ENCODE peak calls at places on chromosome 19, in four cellular contexts. K is HepG2, B is K562, W is GM12878. E is an unnamed sample.

GRCh38 chr19:54325194-54325621 is 12.2 kb upstream of the LILRA5 start:
- DNase-seq in K (peak; percentile 30), B (peak; percentile 58), W (no peak), E (peak; percentile 76)

GRCh38 chr19:45526143-45526542 is 18.9 kb downstream of the VASP start:
- DNase-seq in K (peak; percentile 78), B (peak; percentile 76), W (no peak), E (peak; percentile 97)

GRCh38 chr19:34120846-34121639 is 51.3 kb upstream of the LSM14A start:
- DNase-seq in K (peak; percentile 30), B (peak; percentile 60), W (no peak), E (peak; percentile 77)

GRCh38 chr19:9937001-9937411 is 691 bp upstream of the OLFM2 start:
- DNase-seq in K (no peak), B (no peak), W (no peak), E (peak; percentile 92)

GRCh38 chr19:34131100-34131499 is 41.2 kb upstream of the LSM14A start:
- DNase-seq in K (no peak), B (no peak), W (no peak), E (no peak)

GRCh38 chr19:29843180-29844051 is 31.6 kb downstream of the CCNE1 start:
- DNase-seq in K (no peak), B (peak; percentile 28), W (no peak), E (peak; percentile 60)

GRCh38 chr19:10209305-10209704 is 14.6 kb upstream of the DNMT1 start:
- DNase-seq in K (no peak), B (no peak), W (no peak), E (no peak)

GRCh38 chr19:46611791-46612190 is 10.7 kb downstream of the CALM3 start:
- DNase-seq in K (no peak), B (no peak), W (no peak), E (no peak)

GRCh38 chr19:31436121-31436776 is 87.0 kb upstream of the TSHZ3 start:
- DNase-seq in K (no peak), B (no peak), W (no peak), E (no peak)

GRCh38 chr19:15452111-15453047 is 2.6 kb upstream of the WIZ start:
- DNase-seq in K (peak; percentile 69), B (peak; percentile 94), W (no peak), E (peak; percentile 99)

GRCh38 chr19:42985588-42985987 is 40.7 kb downstream of the PSG11 start:
- DNase-seq in K (no peak), B (no peak), W (no peak), E (no peak)

GRCh38 chr19:39237200-39238184 is 7.3 kb downstream of the IFNL3 start:
- DNase-seq in K (peak; percentile 45), B (peak; percentile 55), W (peak; percentile 45), E (peak; percentile 39)

GRCh38 chr19:12774588-12775555 is at the start of gene HOOK2:
- DNase-seq in K (no peak), B (peak; percentile 32), W (no peak), E (peak; percentile 97)

GRCh38 chr19:33434886-33435705 is 61.6 kb downstream of the CEBPG start:
- DNase-seq in K (no peak), B (no peak), W (no peak), E (no peak)

GRCh38 chr19:49565261-49565660 is 15.1 kb downstream of the NOSIP start:
- DNase-seq in K (no peak), B (no peak), W (no peak), E (no peak)

GRCh38 chr19:13996928-13997636 is 9.0 kb downstream of the RFX1 start:
- DNase-seq in K (no peak), B (no peak), W (no peak), E (no peak)

GRCh38 chr19:41957838-41958366 is 1.2 kb downstream of the RABAC1 start:
- DNase-seq in K (peak; percentile 81), B (peak; percentile 93), W (no peak), E (peak; percentile 94)

GRCh38 chr19:30227071-30227621 is 145.0 kb upstream of the ZNF536 start:
- DNase-seq in K (no peak), B (no peak), W (no peak), E (peak; percentile 63)

GRCh38 chr19:28504727-28505126 is 708.2 kb downstream of the UQCRFS1 start:
- DNase-seq in K (no peak), B (peak; percentile 52), W (no peak), E (peak; percentile 51)

GRCh38 chr19:7236153-7236552 is 58.1 kb downstream of the INSR start:
- DNase-seq in K (no peak), B (no peak), W (no peak), E (no peak)

GRCh38 chr19:40567750-40568494 is 8.8 kb upstream of the SHKBP1 start:
- DNase-seq in K (no peak), B (no peak), W (no peak), E (peak; percentile 62)

GRCh38 chr19:29805026-29805925 is 6.5 kb upstream of the CCNE1 start:
- DNase-seq in K (peak; percentile 77), B (no peak), W (no peak), E (no peak)

GRCh38 chr19:29622191-29623070 is 16.3 kb downstream of the POP4 start:
- DNase-seq in K (no peak), B (no peak), W (no peak), E (no peak)

GRCh38 chr19:35087393-35087792 is 28.2 kb upstream of the FXYD3 start:
- DNase-seq in K (no peak), B (no peak), W (no peak), E (no peak)

GRCh38 chr19:41076286-41076685 is 12.0 kb upstream of the CYP2A13 start:
- DNase-seq in K (no peak), B (no peak), W (no peak), E (no peak)

GRCh38 chr19:17748884-17749638 is 2.2 kb upstream of the FCHO1 start:
- DNase-seq in K (no peak), B (no peak), W (no peak), E (no peak)

GRCh38 chr19:17749912-17750317 is 1.4 kb upstream of the FCHO1 start:
- DNase-seq in K (no peak), B (peak; percentile 72), W (no peak), E (no peak)

GRCh38 chr19:17743874-17744273 is 7.4 kb upstream of the FCHO1 start:
- DNase-seq in K (no peak), B (peak; percentile 57), W (no peak), E (no peak)

GRCh38 chr19:17751103-17751911 is at the start of gene FCHO1:
- DNase-seq in K (peak; percentile 45), B (peak; percentile 91), W (peak; percentile 87), E (no peak)

GRCh38 chr19:17747205-17748098 is 3.8 kb upstream of the FCHO1 start:
- DNase-seq in K (peak; percentile 89), B (peak; percentile 97), W (peak; percentile 68), E (peak; percentile 99)
- H3K4me3 ChIP-seq in K (peak overlapping the region; percentile 67), B (peak overlapping the region; percentile 54), W (peak overlapping the region; percentile 77), E (peak overlapping the region; percentile 77)

GRCh38 chr19:2289714-2290435 is 7.9 kb upstream of the PEAK3 start:
- DNase-seq in K (no peak), B (peak; percentile 67), W (peak; percentile 48), E (peak; percentile 62)
- H3K79me2 ChIP-seq in K (no peaks in the 10 kb centered on the region), B (no peaks in the 10 kb centered on the region), W (no peaks in the 10 kb centered on the region), E (no peaks in the 10 kb centered on the region)

DNA sequence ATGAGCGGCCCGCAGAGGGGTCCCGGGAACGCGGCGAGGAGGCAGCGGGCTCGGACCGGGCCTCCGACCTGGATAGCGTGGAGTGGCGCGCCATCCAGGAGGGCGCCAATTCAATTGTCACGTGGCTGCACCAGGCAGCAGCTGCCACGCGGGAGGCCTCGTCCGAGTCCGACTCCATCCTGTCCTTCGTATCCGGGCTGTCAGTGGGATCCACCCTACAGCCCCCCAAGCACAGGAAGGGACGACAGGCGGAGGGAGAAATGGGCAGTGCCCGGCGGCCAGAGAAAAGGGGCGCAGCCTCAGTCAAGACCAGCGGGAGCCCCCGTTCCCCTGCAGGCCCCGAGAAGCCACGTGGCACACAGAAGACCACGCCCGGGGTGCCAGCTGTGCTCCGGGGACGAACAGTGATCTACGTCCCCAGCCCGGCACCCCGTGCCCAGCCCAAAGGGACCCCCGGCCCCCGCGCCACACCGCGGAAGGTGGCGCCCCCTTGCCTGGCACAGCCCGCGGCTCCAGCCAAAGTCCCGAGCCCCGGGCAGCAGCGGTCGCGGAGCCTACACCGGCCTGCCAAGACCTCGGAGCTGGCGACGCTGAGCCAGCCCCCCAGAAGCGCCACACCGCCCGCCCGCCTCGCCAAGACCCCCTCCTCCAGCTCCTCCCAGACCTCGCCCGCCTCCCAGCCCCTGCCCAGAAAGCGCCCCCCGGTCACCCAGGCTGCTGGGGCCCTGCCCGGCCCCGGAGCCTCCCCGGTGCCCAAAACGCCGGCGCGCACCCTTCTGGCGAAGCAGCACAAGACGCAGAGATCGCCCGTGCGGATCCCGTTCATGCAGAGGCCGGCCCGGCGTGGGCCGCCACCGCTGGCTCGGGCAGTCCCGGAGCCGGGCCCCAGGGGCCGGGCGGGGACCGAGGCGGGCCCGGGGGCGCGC is 10.5 kb downstream of the C19orf25 start:
- DNase-seq in K (no peak), B (no peak), W (no peak), E (no peak)
- TF ChIP-seq JUNB in K (no peak), B (no peak), W (no peak), E (no peak)

DNA sequence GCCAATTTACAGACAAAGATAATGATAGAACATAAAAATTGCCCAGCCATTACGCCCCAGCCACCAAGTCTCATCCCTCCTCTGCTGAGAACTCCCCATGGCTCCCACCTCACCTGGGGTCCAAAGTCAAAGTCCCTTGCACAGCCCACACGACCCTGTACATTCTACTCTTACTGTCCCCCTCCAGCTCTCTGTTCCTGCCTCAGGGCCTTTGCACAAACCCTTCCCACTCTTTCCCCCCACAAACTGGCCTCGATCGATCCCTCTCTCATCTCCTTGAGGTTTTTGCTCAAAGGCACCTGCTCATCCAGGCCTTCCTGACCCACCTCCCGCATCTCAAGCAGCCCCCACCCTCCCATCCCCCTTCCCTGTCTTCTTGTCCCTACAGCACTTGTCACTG is 1.3 kb downstream of the DOCK6 start:
- DNase-seq in K (no peak), B (no peak), W (no peak), E (no peak)
- H3K4me3 ChIP-seq in K (peak overlapping the region; percentile 73), B (no peak overlapping the region), W (no peak overlapping the region), E (peak overlapping the region; percentile 96)

GRCh38 chr19:19433666-19434213 is 28.3 kb downstream of the GATAD2A start:
- DNase-seq in K (no peak), B (no peak), W (no peak), E (no peak)
- H3K79me2 ChIP-seq in K (peaks cover 90% of the 10 kb centered on the region), B (peaks cover 99% of the 10 kb centered on the region), W (peaks cover 71% of the 10 kb centered on the region), E (peaks cover 100% of the 10 kb centered on the region)

DNA sequence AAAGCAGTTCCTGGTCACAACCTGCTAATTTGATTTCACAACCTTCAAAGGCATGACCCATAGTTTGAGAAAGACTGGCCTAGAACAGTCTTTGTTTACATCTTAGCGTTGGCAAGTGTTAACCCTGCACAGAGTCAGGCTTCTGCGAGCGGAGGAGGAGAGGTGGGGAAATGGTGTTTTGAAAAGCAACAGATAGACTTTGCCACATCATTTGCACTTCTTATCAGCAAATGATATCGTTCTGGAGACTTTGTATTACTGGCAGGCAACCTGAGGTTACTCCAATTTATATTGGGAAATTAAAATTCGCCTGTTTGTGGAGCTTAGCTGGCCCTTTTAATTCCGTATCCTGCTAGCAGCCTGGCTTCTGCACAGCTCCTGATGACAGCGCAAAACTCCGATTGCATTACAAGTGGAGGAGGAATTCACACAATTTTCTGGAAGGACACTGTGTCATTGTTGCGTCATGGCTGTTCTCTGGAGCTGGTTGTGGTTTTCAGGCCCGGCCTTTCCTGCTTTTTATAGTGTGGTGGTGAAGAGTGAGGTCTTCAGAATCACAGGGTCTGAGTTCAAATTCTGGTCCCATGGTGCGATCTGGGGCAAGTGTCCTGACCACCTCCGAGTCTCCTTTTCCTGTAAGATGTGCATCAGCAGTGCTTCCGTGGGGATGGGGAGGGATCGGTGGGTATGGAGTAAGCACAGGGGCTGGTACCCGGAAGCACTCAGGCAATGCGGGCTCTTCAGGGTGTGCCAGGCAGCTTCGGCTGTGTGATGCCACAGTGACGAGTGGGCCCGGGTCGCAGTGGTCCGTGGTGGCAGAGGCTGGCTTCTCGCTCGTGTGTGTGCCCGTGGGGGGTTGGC is 49.1 kb upstream of the EHD2 start:
- DNase-seq in K (peak; percentile 59), B (peak; percentile 71), W (no peak), E (no peak)
- TF ChIP-seq JUNB in K (no peak), B (no peak), W (no peak), E (no peak)